ENCODE peak calls at places on chromosomes 6 and 20, in nine cellular contexts. L, T, W, I, X, P, S, A and G are unnamed samples. For H3K36me3, the result is how much of the 10 kb centered on the place peaks cover.

GRCh38 chr6:12748411-12748810 is 31.8 kb downstream of the PHACTR1 start:
- DNase-seq in X (no peak), I (no peak), W (no peak), S (no peak), P (no peak), A (no peak), L (no peak), T (no peak), G (no peak)

GRCh38 chr6:137160763-137161162 is 12.7 kb downstream of the IL22RA2 start:
- DNase-seq in X (no peak), L (no peak), I (no peak), W (no peak), S (no peak), T (no peak), P (no peak), A (no peak), G (no peak)

GRCh38 chr6:42704251-42704936 is 18.0 kb downstream of the PRPH2 start:
- DNase-seq in A (peak), P (no peak), T (no peak), L (no peak), X (no peak), W (no peak), S (peak), I (peak), G (peak)

GRCh38 chr6:1640476-1640875 is 30.8 kb downstream of the FOXC1 start:
- DNase-seq in L (no peak), I (no peak), X (no peak), A (no peak), P (no peak), W (no peak), S (no peak), T (no peak), G (no peak)

GRCh38 chr20:60589624-60590023 is 631.4 kb downstream of the CDH26 start:
- DNase-seq in S (no peak), X (no peak), A (peak), W (no peak), T (no peak), I (no peak), P (no peak), L (no peak), G (no peak)

GRCh38 chr6:33714385-33715040 is 3.0 kb upstream of the UQCC2 start:
- DNase-seq in A (no peak), W (no peak), P (no peak), I (peak), L (no peak), T (no peak), X (no peak), S (no peak), G (no peak)

GRCh38 chr20:46621492-46621891 is 29.8 kb downstream of the SLC13A3 start:
- DNase-seq in I (no peak), A (no peak), L (no peak), W (no peak), S (no peak), X (no peak), P (no peak), T (no peak), G (no peak)

GRCh38 chr6:143027058-143027457 is 33.6 kb upstream of the AIG1 start:
- DNase-seq in I (no peak), L (no peak), W (no peak), A (peak), P (peak), S (peak), X (peak), T (no peak), G (peak)

GRCh38 chr6:126252154-126252553 is 87.8 kb upstream of the CENPW start:
- DNase-seq in X (peak), T (no peak), I (no peak), A (no peak), W (no peak), S (no peak), L (no peak), P (no peak), G (no peak)

GRCh38 chr6:74731921-74732320 is 473.9 kb downstream of the COL12A1 start:
- DNase-seq in T (no peak), X (no peak), A (no peak), I (no peak), P (no peak), W (no peak), S (no peak), L (no peak), G (no peak)

GRCh38 chr6:49556429-49556837 is 6.0 kb downstream of the C6orf141 start:
- DNase-seq in T (no peak), A (no peak), X (peak), I (no peak), W (peak), P (no peak), L (no peak), S (no peak), G (no peak)

GRCh38 chr20:51490635-51491034 is 51.9 kb downstream of the NFATC2 start:
- DNase-seq in S (no peak), I (no peak), A (no peak), W (no peak), P (no peak), L (no peak), X (no peak), T (no peak), G (no peak)

GRCh38 chr20:860891-861290 is 27.4 kb downstream of the FAM110A start:
- DNase-seq in P (no peak), A (no peak), S (no peak), W (no peak), T (no peak), I (no peak), L (no peak), X (no peak), G (no peak)

DNA sequence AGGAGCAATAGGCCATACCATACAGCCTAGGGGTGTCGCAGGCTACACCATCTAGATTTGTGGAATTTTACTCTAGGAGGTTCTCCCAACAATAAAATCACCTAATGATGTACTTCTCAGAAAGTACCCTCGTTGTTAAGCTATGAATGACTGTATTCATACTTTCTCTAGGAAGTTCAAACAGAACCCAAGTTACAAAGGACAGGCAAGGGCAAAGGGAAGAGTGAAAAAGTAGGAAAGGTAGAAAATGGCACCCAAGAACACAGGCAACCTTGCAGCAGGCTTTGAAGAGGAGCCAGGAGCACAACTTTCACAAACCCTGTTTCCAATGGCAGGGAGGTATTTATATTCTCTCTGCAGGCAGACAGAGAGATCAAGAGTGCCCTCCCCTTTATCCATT is 67.2 kb downstream of the B4GALT5 start:
- DNase-seq in L (no peak), P (no peak), X (no peak), S (no peak), T (no peak), W (no peak), A (no peak), I (no peak), G (no peak)
- H3K36me3 ChIP-seq in L (under half), P (half or more), X (under half), S (under half), T (under half), W (under half), A (under half), I (under half), G (under half)

GRCh38 chr20:33622705-33623390 is 39.3 kb upstream of the C20orf144 start:
- DNase-seq in T (no peak), W (no peak), L (no peak), S (no peak), A (no peak), X (no peak), P (no peak), I (no peak), G (no peak)
- H3K36me3 ChIP-seq in T (under half), W (under half), L (under half), S (under half), A (under half), X (under half), P (half or more), I (under half), G (under half)

GRCh38 chr20:34715384-34715783 is 11.2 kb downstream of the TP53INP2 start:
- DNase-seq in W (no peak), S (no peak), X (no peak), T (no peak), L (no peak), P (no peak), I (no peak), A (no peak), G (no peak)
- H3K36me3 ChIP-seq in W (under half), S (under half), X (under half), T (under half), L (under half), P (under half), I (under half), A (under half), G (under half)

DNA sequence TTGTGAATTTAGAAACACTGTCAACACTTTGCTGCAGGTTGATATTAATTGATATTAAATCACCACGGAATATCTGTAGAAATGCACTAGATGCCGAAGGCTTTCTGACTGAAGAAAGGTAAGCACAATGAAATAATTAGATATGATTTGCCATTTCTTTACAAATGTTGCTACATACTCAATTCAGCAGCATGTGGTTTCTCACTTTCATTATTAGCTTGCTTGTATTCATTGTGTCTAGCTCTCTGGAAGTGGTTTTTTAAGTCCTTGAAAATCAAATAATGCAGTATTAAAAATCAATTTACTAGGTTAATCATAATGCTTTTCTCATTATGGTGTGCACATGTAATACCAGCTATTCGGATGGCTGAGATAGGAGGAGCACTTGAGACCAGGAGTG is 231.3 kb upstream of the MARCKS start:
- DNase-seq in S (no peak), W (no peak), A (no peak), I (no peak), P (no peak), X (no peak), L (no peak), T (peak), G (no peak)
- H3K36me3 ChIP-seq in S (under half), W (under half), A (under half), I (under half), P (under half), X (under half), L (under half), T (under half), G (under half)

DNA sequence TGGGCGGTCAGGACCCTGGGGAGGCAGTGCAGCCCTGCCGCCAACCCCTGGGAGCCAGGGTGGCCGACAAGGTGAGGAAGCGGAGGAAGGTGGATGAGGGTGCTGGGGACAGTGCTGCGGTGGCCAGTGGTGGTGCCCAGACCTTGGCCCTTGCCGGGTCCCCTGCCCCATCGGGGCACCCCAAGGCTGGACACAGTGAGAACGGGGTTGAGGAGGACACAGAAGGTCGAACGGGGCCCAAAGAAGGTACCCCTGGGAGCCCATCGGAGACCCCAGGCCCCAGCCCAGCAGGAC is 4.0 kb upstream of the COL9A3 start:
- DNase-seq in P (no peak), A (no peak), S (no peak), T (no peak), W (no peak), L (peak), I (no peak), X (no peak), G (no peak)
- H3K36me3 ChIP-seq in P (half or more), A (under half), S (under half), T (under half), W (under half), L (under half), I (under half), X (under half), G (under half)

GRCh38 chr20:47627540-47627939 is 125.9 kb downstream of the NCOA3 start:
- DNase-seq in W (no peak), T (no peak), S (no peak), A (no peak), I (no peak), P (no peak), X (no peak), L (no peak), G (no peak)

GRCh38 chr20:47635256-47635655 is 133.6 kb downstream of the NCOA3 start:
- DNase-seq in L (no peak), X (no peak), T (no peak), I (no peak), A (no peak), W (no peak), P (no peak), S (no peak), G (no peak)

GRCh38 chr20:47629907-47630306 is 128.2 kb downstream of the NCOA3 start:
- DNase-seq in P (no peak), L (no peak), I (no peak), W (no peak), X (no peak), S (no peak), A (no peak), T (no peak), G (no peak)
- H3K36me3 ChIP-seq in P (under half), L (under half), I (under half), W (under half), X (under half), S (under half), A (under half), T (under half), G (under half)

GRCh38 chr20:41408131-41408789 is 41.6 kb upstream of the EMILIN3 start:
- DNase-seq in W (no peak), L (no peak), T (no peak), I (no peak), S (no peak), A (no peak), P (no peak), X (peak), G (no peak)
- H3K36me3 ChIP-seq in W (under half), L (under half), T (under half), I (half or more), S (under half), A (half or more), P (half or more), X (under half), G (under half)